ENCODE peak calls at places on chromosomes 5 and 9, in nine cellular contexts. One of them, this sample, is unnamed.

GRCh38 chr5:124193371-124193789 is 553.1 kb downstream of the ZNF608 start:
- DNase-seq in ovary: no peak
- DNase-seq in fibroblast of mammary gland: peak
- DNase-seq in fibroblast of lung: peak
- DNase-seq in RWPE1: peak
- DNase-seq in AG09309: no peak
- DNase-seq in H9: no peak
- DNase-seq in psoas muscle: no peak
- DNase-seq in MM.1S: no peak
- DNase-seq in this sample: no peak

GRCh38 chr5:428219-428618 is 14.8 kb upstream of the EXOC3 start:
- DNase-seq in ovary: no peak
- DNase-seq in fibroblast of mammary gland: no peak
- DNase-seq in fibroblast of lung: no peak
- DNase-seq in RWPE1: no peak
- DNase-seq in AG09309: no peak
- DNase-seq in H9: no peak
- DNase-seq in psoas muscle: no peak
- DNase-seq in MM.1S: no peak
- DNase-seq in this sample: no peak

GRCh38 chr5:123429993-123430392 is 6.8 kb upstream of the CEP120 start:
- DNase-seq in ovary: no peak
- DNase-seq in fibroblast of mammary gland: peak
- DNase-seq in fibroblast of lung: peak
- DNase-seq in RWPE1: peak
- DNase-seq in AG09309: peak
- DNase-seq in H9: no peak
- DNase-seq in psoas muscle: no peak
- DNase-seq in MM.1S: no peak
- DNase-seq in this sample: no peak

GRCh38 chr9:87127543-87127942 is 180.2 kb upstream of the GAS1 start:
- DNase-seq in ovary: no peak
- DNase-seq in fibroblast of mammary gland: peak
- DNase-seq in fibroblast of lung: no peak
- DNase-seq in RWPE1: no peak
- DNase-seq in AG09309: no peak
- DNase-seq in H9: no peak
- DNase-seq in psoas muscle: no peak
- DNase-seq in MM.1S: no peak
- DNase-seq in this sample: no peak

GRCh38 chr5:147455321-147455720 is 54.5 kb downstream of the DPYSL3 start:
- DNase-seq in ovary: no peak
- DNase-seq in fibroblast of mammary gland: peak
- DNase-seq in fibroblast of lung: peak
- DNase-seq in RWPE1: peak
- DNase-seq in AG09309: peak
- DNase-seq in H9: no peak
- DNase-seq in psoas muscle: no peak
- DNase-seq in MM.1S: peak
- DNase-seq in this sample: no peak

GRCh38 chr9:86945868-86946711 is 1.2 kb downstream of the GAS1 start:
- DNase-seq in ovary: peak
- DNase-seq in fibroblast of mammary gland: peak
- DNase-seq in fibroblast of lung: peak
- DNase-seq in RWPE1: peak
- DNase-seq in AG09309: no peak
- DNase-seq in H9: peak
- DNase-seq in psoas muscle: peak
- DNase-seq in MM.1S: peak
- DNase-seq in this sample: peak

GRCh38 chr5:111857633-111858032 is 100.6 kb upstream of the NREP start:
- DNase-seq in ovary: no peak
- DNase-seq in fibroblast of mammary gland: peak
- DNase-seq in fibroblast of lung: peak
- DNase-seq in RWPE1: no peak
- DNase-seq in AG09309: no peak
- DNase-seq in H9: no peak
- DNase-seq in psoas muscle: no peak
- DNase-seq in MM.1S: no peak
- DNase-seq in this sample: no peak

GRCh38 chr5:138240690-138241385 is 27.7 kb upstream of the CDC23 start:
- DNase-seq in ovary: no peak
- DNase-seq in fibroblast of mammary gland: no peak
- DNase-seq in fibroblast of lung: no peak
- DNase-seq in RWPE1: no peak
- DNase-seq in AG09309: no peak
- DNase-seq in H9: no peak
- DNase-seq in psoas muscle: no peak
- DNase-seq in MM.1S: no peak
- DNase-seq in this sample: no peak

GRCh38 chr5:89315194-89315593 is 432.2 kb upstream of the MEF2C start:
- DNase-seq in ovary: peak
- DNase-seq in fibroblast of mammary gland: peak
- DNase-seq in fibroblast of lung: peak
- DNase-seq in RWPE1: no peak
- DNase-seq in AG09309: no peak
- DNase-seq in H9: no peak
- DNase-seq in psoas muscle: no peak
- DNase-seq in MM.1S: no peak
- DNase-seq in this sample: peak

GRCh38 chr5:172189693-172190296 is 1.8 kb upstream of the STK10 start:
- DNase-seq in ovary: no peak
- DNase-seq in fibroblast of mammary gland: no peak
- DNase-seq in fibroblast of lung: no peak
- DNase-seq in RWPE1: no peak
- DNase-seq in AG09309: no peak
- DNase-seq in H9: no peak
- DNase-seq in psoas muscle: no peak
- DNase-seq in MM.1S: no peak
- DNase-seq in this sample: no peak

DNA sequence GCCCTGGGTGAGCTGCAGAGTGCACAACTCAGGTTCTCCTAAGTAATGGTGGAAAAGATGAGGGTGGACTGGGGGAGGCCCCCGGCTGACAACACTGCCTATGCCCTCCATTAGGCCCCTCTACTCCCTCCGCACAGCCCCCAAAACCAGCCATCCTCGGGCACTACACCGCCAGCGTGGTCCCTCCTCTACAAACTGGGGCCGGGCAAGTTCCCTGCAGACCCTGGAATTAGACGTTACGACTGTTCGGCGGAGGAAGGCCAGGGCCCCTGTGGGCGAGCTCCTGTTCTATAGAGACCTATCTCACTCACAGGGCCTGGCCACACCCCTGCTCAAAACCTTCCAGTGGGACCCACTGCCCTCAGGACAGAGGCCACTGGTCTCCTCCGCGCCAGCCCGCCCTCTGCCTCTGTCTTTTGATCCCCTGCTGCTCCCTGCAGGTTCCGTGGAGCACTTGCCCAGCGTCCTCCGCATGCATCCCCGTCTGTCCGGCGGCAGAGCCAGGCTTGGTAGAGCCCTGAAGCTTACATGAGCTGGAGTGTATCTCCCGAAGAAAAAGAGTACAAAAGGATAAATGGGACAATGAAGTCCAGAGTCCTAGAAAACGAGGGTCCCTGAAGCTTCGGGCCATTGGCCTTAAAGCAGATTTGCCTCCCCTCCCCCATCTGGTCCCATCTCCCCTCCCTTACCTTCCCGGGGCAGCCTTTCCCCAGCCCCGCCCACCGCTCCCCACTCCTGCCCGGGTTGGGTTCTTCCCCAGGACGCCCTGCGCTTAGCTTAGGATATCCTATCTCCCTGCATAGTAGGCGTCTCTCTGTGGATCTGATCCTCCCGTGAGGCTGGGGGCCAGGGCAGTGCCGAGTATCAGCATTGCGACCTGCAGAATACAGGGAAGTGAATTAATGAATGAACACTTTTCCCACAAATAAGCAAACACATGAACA is 71.3 kb downstream of the HRH2 start:
- DNase-seq in ovary: no peak
- DNase-seq in fibroblast of mammary gland: no peak
- DNase-seq in fibroblast of lung: no peak
- DNase-seq in RWPE1: no peak
- DNase-seq in AG09309: no peak
- DNase-seq in H9: peak
- DNase-seq in psoas muscle: no peak
- DNase-seq in MM.1S: no peak
- DNase-seq in this sample: peak
- TF ChIP-seq CTCF in ovary: no peak
- TF ChIP-seq CTCF in fibroblast of mammary gland: no peak
- TF ChIP-seq CTCF in fibroblast of lung: no peak
- TF ChIP-seq CTCF in RWPE1: no peak
- TF ChIP-seq CTCF in AG09309: peak
- TF ChIP-seq CTCF in H9: peak
- TF ChIP-seq CTCF in psoas muscle: no peak
- TF ChIP-seq CTCF in MM.1S: no peak
- TF ChIP-seq CTCF in this sample: peak

GRCh38 chr9:120792898-120793765 is at the start of gene FBXW2:
- DNase-seq in ovary: peak
- DNase-seq in fibroblast of mammary gland: peak
- DNase-seq in fibroblast of lung: peak
- DNase-seq in RWPE1: peak
- DNase-seq in AG09309: peak
- DNase-seq in H9: peak
- DNase-seq in psoas muscle: peak
- DNase-seq in MM.1S: peak
- DNase-seq in this sample: peak
- TF ChIP-seq CTCF in ovary: no peak
- TF ChIP-seq CTCF in fibroblast of mammary gland: no peak
- TF ChIP-seq CTCF in fibroblast of lung: no peak
- TF ChIP-seq CTCF in RWPE1: no peak
- TF ChIP-seq CTCF in AG09309: no peak
- TF ChIP-seq CTCF in H9: no peak
- TF ChIP-seq CTCF in psoas muscle: no peak
- TF ChIP-seq CTCF in MM.1S: no peak
- TF ChIP-seq CTCF in this sample: peak

DNA sequence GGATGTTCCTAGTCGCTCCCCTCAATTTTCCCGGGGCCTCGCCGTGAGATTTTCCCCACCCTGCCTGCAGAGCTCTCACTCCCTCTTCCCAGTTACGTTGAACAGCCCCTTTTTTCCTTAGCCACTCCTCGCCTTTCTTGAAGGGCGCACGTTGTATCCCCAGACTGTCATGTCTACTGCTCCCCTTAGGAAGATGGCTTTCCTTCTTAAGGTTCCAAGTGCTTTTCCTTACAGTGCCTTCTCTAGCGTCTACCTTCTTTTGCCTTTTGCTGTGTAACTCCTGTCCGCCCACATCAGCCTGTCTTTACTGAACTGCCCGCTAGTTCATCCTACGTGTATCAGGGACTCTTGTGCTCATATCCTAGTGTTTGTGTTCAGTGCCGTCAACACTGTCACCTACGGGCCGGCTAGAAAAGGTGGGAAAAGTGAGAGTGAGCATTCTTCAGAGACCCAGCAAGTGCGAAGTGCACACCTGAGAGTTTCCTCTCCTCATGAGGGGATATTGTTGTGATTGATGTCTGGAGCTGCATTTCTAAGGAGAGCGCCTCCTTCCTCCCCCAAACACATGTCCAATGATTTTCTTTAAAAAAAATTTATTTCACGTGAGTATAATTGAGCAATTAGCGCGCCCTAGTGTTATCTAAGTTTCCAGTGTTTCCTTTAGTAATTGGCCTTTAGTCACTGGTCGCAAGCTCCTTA is 764 bp downstream of the CAMLG start:
- DNase-seq in ovary: no peak
- DNase-seq in fibroblast of mammary gland: peak
- DNase-seq in fibroblast of lung: peak
- DNase-seq in RWPE1: peak
- DNase-seq in AG09309: no peak
- DNase-seq in H9: peak
- DNase-seq in psoas muscle: no peak
- DNase-seq in MM.1S: peak
- DNase-seq in this sample: no peak
- TF ChIP-seq CTCF in ovary: no peak
- TF ChIP-seq CTCF in fibroblast of mammary gland: no peak
- TF ChIP-seq CTCF in fibroblast of lung: no peak
- TF ChIP-seq CTCF in RWPE1: peak
- TF ChIP-seq CTCF in AG09309: no peak
- TF ChIP-seq CTCF in H9: peak
- TF ChIP-seq CTCF in psoas muscle: no peak
- TF ChIP-seq CTCF in MM.1S: peak
- TF ChIP-seq CTCF in this sample: peak

GRCh38 chr5:65663804-65664521 is 39.1 kb downstream of the SHLD3 start:
- DNase-seq in ovary: no peak
- DNase-seq in fibroblast of mammary gland: peak
- DNase-seq in fibroblast of lung: peak
- DNase-seq in RWPE1: peak
- DNase-seq in AG09309: no peak
- DNase-seq in H9: no peak
- DNase-seq in psoas muscle: no peak
- DNase-seq in MM.1S: no peak
- DNase-seq in this sample: no peak
- TF ChIP-seq CTCF in ovary: no peak
- TF ChIP-seq CTCF in fibroblast of mammary gland: peak
- TF ChIP-seq CTCF in fibroblast of lung: peak
- TF ChIP-seq CTCF in RWPE1: peak
- TF ChIP-seq CTCF in AG09309: peak
- TF ChIP-seq CTCF in H9: peak
- TF ChIP-seq CTCF in psoas muscle: peak
- TF ChIP-seq CTCF in MM.1S: peak
- TF ChIP-seq CTCF in this sample: peak

GRCh38 chr9:107465467-107466451 is 23.8 kb downstream of the KLF4 start:
- DNase-seq in ovary: peak
- DNase-seq in fibroblast of mammary gland: peak
- DNase-seq in fibroblast of lung: peak
- DNase-seq in RWPE1: peak
- DNase-seq in AG09309: no peak
- DNase-seq in H9: peak
- DNase-seq in psoas muscle: peak
- DNase-seq in MM.1S: peak
- DNase-seq in this sample: peak
- TF ChIP-seq CTCF in ovary: peak
- TF ChIP-seq CTCF in fibroblast of mammary gland: peak
- TF ChIP-seq CTCF in fibroblast of lung: peak
- TF ChIP-seq CTCF in RWPE1: peak
- TF ChIP-seq CTCF in AG09309: peak
- TF ChIP-seq CTCF in H9: peak
- TF ChIP-seq CTCF in psoas muscle: peak
- TF ChIP-seq CTCF in MM.1S: peak
- TF ChIP-seq CTCF in this sample: peak

GRCh38 chr5:96729156-96729555 is 67.0 kb downstream of the CAST start:
- DNase-seq in ovary: no peak
- DNase-seq in fibroblast of mammary gland: no peak
- DNase-seq in fibroblast of lung: peak
- DNase-seq in RWPE1: no peak
- DNase-seq in AG09309: no peak
- DNase-seq in H9: no peak
- DNase-seq in psoas muscle: no peak
- DNase-seq in MM.1S: no peak
- DNase-seq in this sample: no peak
- TF ChIP-seq CTCF in ovary: no peak
- TF ChIP-seq CTCF in fibroblast of mammary gland: peak
- TF ChIP-seq CTCF in fibroblast of lung: peak
- TF ChIP-seq CTCF in RWPE1: peak
- TF ChIP-seq CTCF in AG09309: peak
- TF ChIP-seq CTCF in H9: peak
- TF ChIP-seq CTCF in psoas muscle: peak
- TF ChIP-seq CTCF in MM.1S: peak
- TF ChIP-seq CTCF in this sample: peak

GRCh38 chr9:84856181-84856632 is 186.7 kb downstream of the NTRK2 start:
- DNase-seq in ovary: no peak
- DNase-seq in fibroblast of mammary gland: peak
- DNase-seq in fibroblast of lung: no peak
- DNase-seq in RWPE1: no peak
- DNase-seq in AG09309: no peak
- DNase-seq in H9: no peak
- DNase-seq in psoas muscle: no peak
- DNase-seq in MM.1S: no peak
- DNase-seq in this sample: no peak
- TF ChIP-seq CTCF in ovary: no peak
- TF ChIP-seq CTCF in fibroblast of mammary gland: no peak
- TF ChIP-seq CTCF in fibroblast of lung: no peak
- TF ChIP-seq CTCF in RWPE1: no peak
- TF ChIP-seq CTCF in AG09309: no peak
- TF ChIP-seq CTCF in H9: no peak
- TF ChIP-seq CTCF in psoas muscle: no peak
- TF ChIP-seq CTCF in MM.1S: no peak
- TF ChIP-seq CTCF in this sample: no peak

This sample was measured in progenitor cell of endocrine pancreas.